ENCODE peak calls at places on chromosome 2, in five cellular contexts. One of them, this sample, is unnamed.

GRCh38 chr2:216857131-216857550 is 2.7 kb downstream of the TNP1 start:
- DNase-seq in activated CD8-positive, alpha-beta memory T cell treated with anti-CD3 and anti-CD28 coated beads, Interleukin-2, amount 10 ng/mL, durations not matched to agents 7 days and 5 days: peak
- DNase-seq in CD4-positive, CD25-positive, alpha-beta regulatory T cell: peak
- DNase-seq in AG04450: peak
- DNase-seq in NCI-H1436: no peak
- DNase-seq in this sample: no peak

GRCh38 chr2:144049137-144049536 is 470.8 kb downstream of the ZEB2 start:
- DNase-seq in activated CD8-positive, alpha-beta memory T cell treated with anti-CD3 and anti-CD28 coated beads, Interleukin-2, amount 10 ng/mL, durations not matched to agents 7 days and 5 days: no peak
- DNase-seq in CD4-positive, CD25-positive, alpha-beta regulatory T cell: no peak
- DNase-seq in AG04450: no peak
- DNase-seq in NCI-H1436: no peak
- DNase-seq in this sample: no peak

GRCh38 chr2:135916232-135916631 is 40.0 kb upstream of the MCM6 start:
- DNase-seq in activated CD8-positive, alpha-beta memory T cell treated with anti-CD3 and anti-CD28 coated beads, Interleukin-2, amount 10 ng/mL, durations not matched to agents 7 days and 5 days: no peak
- DNase-seq in CD4-positive, CD25-positive, alpha-beta regulatory T cell: peak
- DNase-seq in AG04450: no peak
- DNase-seq in NCI-H1436: peak
- DNase-seq in this sample: peak

GRCh38 chr2:138415891-138416494 is 85.6 kb upstream of the SPOPL start:
- DNase-seq in activated CD8-positive, alpha-beta memory T cell treated with anti-CD3 and anti-CD28 coated beads, Interleukin-2, amount 10 ng/mL, durations not matched to agents 7 days and 5 days: no peak
- DNase-seq in CD4-positive, CD25-positive, alpha-beta regulatory T cell: no peak
- DNase-seq in AG04450: no peak
- DNase-seq in NCI-H1436: no peak
- DNase-seq in this sample: no peak

GRCh38 chr2:172276961-172277360 is 150.4 kb upstream of the ITGA6 start:
- DNase-seq in activated CD8-positive, alpha-beta memory T cell treated with anti-CD3 and anti-CD28 coated beads, Interleukin-2, amount 10 ng/mL, durations not matched to agents 7 days and 5 days: no peak
- DNase-seq in CD4-positive, CD25-positive, alpha-beta regulatory T cell: no peak
- DNase-seq in AG04450: no peak
- DNase-seq in NCI-H1436: no peak
- DNase-seq in this sample: no peak

GRCh38 chr2:42084231-42084671 is 36.4 kb downstream of the PKDCC start:
- DNase-seq in activated CD8-positive, alpha-beta memory T cell treated with anti-CD3 and anti-CD28 coated beads, Interleukin-2, amount 10 ng/mL, durations not matched to agents 7 days and 5 days: no peak
- DNase-seq in CD4-positive, CD25-positive, alpha-beta regulatory T cell: no peak
- DNase-seq in AG04450: peak
- DNase-seq in NCI-H1436: no peak
- DNase-seq in this sample: no peak

GRCh38 chr2:65128297-65129190 is 1.4 kb downstream of the RAB1A start:
- DNase-seq in activated CD8-positive, alpha-beta memory T cell treated with anti-CD3 and anti-CD28 coated beads, Interleukin-2, amount 10 ng/mL, durations not matched to agents 7 days and 5 days: no peak
- DNase-seq in CD4-positive, CD25-positive, alpha-beta regulatory T cell: peak
- DNase-seq in AG04450: no peak
- DNase-seq in NCI-H1436: no peak
- DNase-seq in this sample: no peak

GRCh38 chr2:149715005-149715592 is 127.5 kb upstream of the MMADHC start:
- DNase-seq in activated CD8-positive, alpha-beta memory T cell treated with anti-CD3 and anti-CD28 coated beads, Interleukin-2, amount 10 ng/mL, durations not matched to agents 7 days and 5 days: no peak
- DNase-seq in CD4-positive, CD25-positive, alpha-beta regulatory T cell: no peak
- DNase-seq in AG04450: no peak
- DNase-seq in NCI-H1436: no peak
- DNase-seq in this sample: peak

GRCh38 chr2:122031544-122032263 is 276.3 kb downstream of the TSN start:
- DNase-seq in activated CD8-positive, alpha-beta memory T cell treated with anti-CD3 and anti-CD28 coated beads, Interleukin-2, amount 10 ng/mL, durations not matched to agents 7 days and 5 days: no peak
- DNase-seq in CD4-positive, CD25-positive, alpha-beta regulatory T cell: no peak
- DNase-seq in AG04450: no peak
- DNase-seq in NCI-H1436: no peak
- DNase-seq in this sample: no peak